ENCODE peak calls at places on chromosome 17, in six cellular contexts. One of them, this sample, is unnamed.

GRCh38 chr17:77382966-77383612 is 242.3 kb downstream of the SEC14L1 start:
- ATAC-seq in upper lobe of left lung: no peak
- ATAC-seq in A549: peak
- ATAC-seq in GM12878: peak
- ATAC-seq in HepG2: no peak
- ATAC-seq in K562: no peak
- ATAC-seq in this sample: peak

GRCh38 chr17:42422958-42423712 is at the start of gene CAVIN1:
- ATAC-seq in upper lobe of left lung: peak
- ATAC-seq in A549: peak
- ATAC-seq in GM12878: peak
- ATAC-seq in HepG2: peak
- ATAC-seq in K562: peak
- ATAC-seq in this sample: peak

GRCh38 chr17:15651001-15651582 is 31.6 kb upstream of the FBXW10B start:
- ATAC-seq in upper lobe of left lung: no peak
- ATAC-seq in A549: peak
- ATAC-seq in GM12878: no peak
- ATAC-seq in HepG2: no peak
- ATAC-seq in K562: no peak
- ATAC-seq in this sample: peak

GRCh38 chr17:38361700-38362465 is 10.2 kb downstream of the SOCS7 start:
- ATAC-seq in upper lobe of left lung: no peak
- ATAC-seq in A549: no peak
- ATAC-seq in GM12878: no peak
- ATAC-seq in HepG2: no peak
- ATAC-seq in K562: no peak
- ATAC-seq in this sample: no peak

GRCh38 chr17:79045830-79046500 is 22.0 kb downstream of the C1QTNF1 start:
- ATAC-seq in upper lobe of left lung: peak
- ATAC-seq in A549: peak
- ATAC-seq in GM12878: peak
- ATAC-seq in HepG2: peak
- ATAC-seq in K562: peak
- ATAC-seq in this sample: peak

GRCh38 chr17:45438931-45439610 is 6.4 kb upstream of the ARHGAP27 start:
- ATAC-seq in upper lobe of left lung: no peak
- ATAC-seq in A549: peak
- ATAC-seq in GM12878: no peak
- ATAC-seq in HepG2: no peak
- ATAC-seq in K562: no peak
- ATAC-seq in this sample: no peak

GRCh38 chr17:7184091-7184488 is 4.9 kb upstream of the ASGR1 start:
- ATAC-seq in upper lobe of left lung: peak
- ATAC-seq in A549: peak
- ATAC-seq in GM12878: no peak
- ATAC-seq in HepG2: peak
- ATAC-seq in K562: no peak
- ATAC-seq in this sample: no peak

GRCh38 chr17:78979780-78980623 is at the start of gene LGALS3BP:
- ATAC-seq in upper lobe of left lung: peak
- ATAC-seq in A549: peak
- ATAC-seq in GM12878: peak
- ATAC-seq in HepG2: peak
- ATAC-seq in K562: peak
- ATAC-seq in this sample: peak

GRCh38 chr17:75077490-75078096 is 10.2 kb upstream of the SLC16A5 start:
- ATAC-seq in upper lobe of left lung: peak
- ATAC-seq in A549: no peak
- ATAC-seq in GM12878: peak
- ATAC-seq in HepG2: no peak
- ATAC-seq in K562: no peak
- ATAC-seq in this sample: peak

GRCh38 chr17:75487351-75488070 is 27.8 kb downstream of the CASKIN2 start:
- ATAC-seq in upper lobe of left lung: peak
- ATAC-seq in A549: peak
- ATAC-seq in GM12878: peak
- ATAC-seq in HepG2: peak
- ATAC-seq in K562: peak
- ATAC-seq in this sample: peak

GRCh38 chr17:48603959-48604769 is 622 bp downstream of the HOXB6 start:
- ATAC-seq in upper lobe of left lung: peak
- ATAC-seq in A549: peak
- ATAC-seq in GM12878: no peak
- ATAC-seq in HepG2: no peak
- ATAC-seq in K562: peak
- ATAC-seq in this sample: no peak

GRCh38 chr17:44971776-44972483 is 3.8 kb upstream of the C1QL1 start:
- ATAC-seq in upper lobe of left lung: no peak
- ATAC-seq in A549: no peak
- ATAC-seq in GM12878: no peak
- ATAC-seq in HepG2: no peak
- ATAC-seq in K562: no peak
- ATAC-seq in this sample: no peak

GRCh38 chr17:79098282-79098867 is 23.8 kb downstream of the ENGASE start:
- ATAC-seq in upper lobe of left lung: no peak
- ATAC-seq in A549: peak
- ATAC-seq in GM12878: no peak
- ATAC-seq in HepG2: peak
- ATAC-seq in K562: no peak
- ATAC-seq in this sample: no peak

GRCh38 chr17:18986541-18987229 is 17.9 kb downstream of the FAM83G start:
- ATAC-seq in upper lobe of left lung: no peak
- ATAC-seq in A549: no peak
- ATAC-seq in GM12878: no peak
- ATAC-seq in HepG2: no peak
- ATAC-seq in K562: no peak
- ATAC-seq in this sample: no peak

GRCh38 chr17:47829870-47830269 is 1.5 kb downstream of the MRPL10 start:
- ATAC-seq in upper lobe of left lung: no peak
- ATAC-seq in A549: no peak
- ATAC-seq in GM12878: no peak
- ATAC-seq in HepG2: no peak
- ATAC-seq in K562: no peak
- ATAC-seq in this sample: no peak

GRCh38 chr17:58504826-58505351 is 9.5 kb downstream of the MTMR4 start:
- ATAC-seq in upper lobe of left lung: peak
- ATAC-seq in A549: no peak
- ATAC-seq in GM12878: peak
- ATAC-seq in HepG2: no peak
- ATAC-seq in K562: no peak
- ATAC-seq in this sample: peak

GRCh38 chr17:67675481-67675880 is 42.3 kb upstream of the NOL11 start:
- ATAC-seq in upper lobe of left lung: no peak
- ATAC-seq in A549: no peak
- ATAC-seq in GM12878: no peak
- ATAC-seq in HepG2: no peak
- ATAC-seq in K562: no peak
- ATAC-seq in this sample: no peak

GRCh38 chr17:73104450-73104849 is 12.0 kb upstream of the SLC39A11 start:
- ATAC-seq in upper lobe of left lung: no peak
- ATAC-seq in A549: no peak
- ATAC-seq in GM12878: no peak
- ATAC-seq in HepG2: no peak
- ATAC-seq in K562: no peak
- ATAC-seq in this sample: no peak

GRCh38 chr17:75365009-75365930 is 40.2 kb downstream of the GRB2 start:
- ATAC-seq in upper lobe of left lung: no peak
- ATAC-seq in A549: no peak
- ATAC-seq in GM12878: peak
- ATAC-seq in HepG2: no peak
- ATAC-seq in K562: no peak
- ATAC-seq in this sample: no peak

GRCh38 chr17:76716146-76716833 is 5.5 kb upstream of the MXRA7 start:
- ATAC-seq in upper lobe of left lung: peak
- ATAC-seq in A549: no peak
- ATAC-seq in GM12878: no peak
- ATAC-seq in HepG2: no peak
- ATAC-seq in K562: peak
- ATAC-seq in this sample: peak

GRCh38 chr17:48596735-48597491 is 3.3 kb upstream of the HOXB5 start:
- ATAC-seq in upper lobe of left lung: peak
- ATAC-seq in A549: no peak
- ATAC-seq in GM12878: no peak
- ATAC-seq in HepG2: no peak
- ATAC-seq in K562: no peak
- ATAC-seq in this sample: no peak

GRCh38 chr17:78144146-78144719 is 2.0 kb upstream of the C17orf99 start:
- ATAC-seq in upper lobe of left lung: peak
- ATAC-seq in A549: peak
- ATAC-seq in GM12878: peak
- ATAC-seq in HepG2: peak
- ATAC-seq in K562: peak
- ATAC-seq in this sample: peak

GRCh38 chr17:38431343-38432145 is 3.3 kb downstream of the ARHGAP23 start:
- ATAC-seq in upper lobe of left lung: no peak
- ATAC-seq in A549: no peak
- ATAC-seq in GM12878: no peak
- ATAC-seq in HepG2: peak
- ATAC-seq in K562: no peak
- ATAC-seq in this sample: no peak

DNA sequence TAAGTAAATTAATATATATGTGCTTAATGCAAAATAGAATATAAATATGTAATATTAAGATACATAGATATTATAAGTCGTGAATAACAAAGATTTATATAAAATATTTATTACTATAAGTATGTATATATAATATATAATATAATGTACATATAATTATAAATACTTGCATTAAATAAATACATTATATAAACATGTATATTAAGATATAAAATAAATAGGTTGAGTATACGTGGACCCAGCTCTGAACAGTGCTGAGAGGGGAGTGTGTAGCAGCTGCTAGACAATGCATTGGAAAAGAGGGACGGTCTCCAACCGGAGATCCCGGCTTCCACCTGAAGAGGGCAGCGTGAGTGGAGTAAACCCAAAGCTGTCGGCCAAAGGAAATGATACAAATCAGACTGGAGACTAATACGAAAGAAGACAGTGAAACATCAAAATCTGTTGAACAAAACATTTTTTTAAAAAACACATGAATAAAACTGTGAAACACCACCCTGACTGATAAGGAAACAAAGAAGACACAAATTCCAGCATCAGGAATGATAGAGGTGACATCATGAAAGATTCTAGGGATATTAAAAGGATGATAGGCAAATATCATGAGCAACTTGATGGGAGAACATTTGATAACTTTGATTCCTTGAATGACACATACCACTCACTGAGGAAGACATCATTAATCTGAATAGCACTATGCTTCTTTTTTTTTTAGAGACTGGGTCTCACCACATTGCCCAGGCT is 125.4 kb upstream of the CHMP6 start:
- ATAC-seq in upper lobe of left lung: peak
- ATAC-seq in A549: peak
- ATAC-seq in GM12878: peak
- ATAC-seq in HepG2: peak
- ATAC-seq in K562: peak
- ATAC-seq in this sample: peak
- TF ChIP-seq CTCF in upper lobe of left lung: peak
- TF ChIP-seq CTCF in A549: peak
- TF ChIP-seq CTCF in GM12878: peak
- TF ChIP-seq CTCF in HepG2: peak
- TF ChIP-seq CTCF in K562: peak
- TF ChIP-seq CTCF in this sample: peak

DNA sequence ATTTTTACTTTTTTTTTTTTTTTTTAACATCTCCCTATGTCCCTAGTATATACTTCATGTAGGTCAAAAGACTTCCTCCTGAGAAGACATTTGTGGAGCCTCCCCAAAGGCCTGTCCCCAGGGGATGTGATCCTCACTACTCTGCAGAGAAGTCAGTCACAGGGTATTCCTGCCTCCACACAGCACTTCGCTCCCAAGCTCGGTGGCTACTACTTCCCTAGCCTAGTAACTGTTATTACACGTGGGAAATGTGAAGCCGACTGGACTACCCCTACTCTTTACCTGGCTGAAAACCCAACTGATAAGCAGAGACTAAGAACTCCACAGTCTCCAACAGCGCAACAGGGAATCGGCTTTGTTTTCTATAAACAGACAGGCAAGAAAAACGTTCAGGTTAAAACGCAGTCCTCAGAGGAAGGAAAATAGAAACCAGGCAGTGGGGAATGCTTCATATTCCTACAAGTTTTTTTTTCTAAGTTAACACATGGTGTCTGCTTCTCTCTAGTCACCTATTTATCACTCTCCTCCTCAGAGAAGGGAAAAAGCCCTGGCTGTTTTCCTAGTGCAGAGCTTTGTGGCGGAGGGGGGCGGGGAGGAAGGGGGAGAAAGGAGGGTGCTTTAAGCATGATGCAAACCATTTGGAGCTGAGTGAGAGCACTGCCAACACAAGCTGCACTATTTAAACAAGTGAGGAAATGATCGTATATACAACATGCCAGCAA is 117.0 kb downstream of the HIC1 start:
- ATAC-seq in upper lobe of left lung: peak
- ATAC-seq in A549: peak
- ATAC-seq in GM12878: no peak
- ATAC-seq in HepG2: no peak
- ATAC-seq in K562: no peak
- ATAC-seq in this sample: peak
- TF ChIP-seq EP300 in upper lobe of left lung: peak
- TF ChIP-seq EP300 in A549: no peak
- TF ChIP-seq EP300 in GM12878: no peak
- TF ChIP-seq EP300 in HepG2: no peak
- TF ChIP-seq EP300 in K562: no peak
- TF ChIP-seq EP300 in this sample: no peak

DNA sequence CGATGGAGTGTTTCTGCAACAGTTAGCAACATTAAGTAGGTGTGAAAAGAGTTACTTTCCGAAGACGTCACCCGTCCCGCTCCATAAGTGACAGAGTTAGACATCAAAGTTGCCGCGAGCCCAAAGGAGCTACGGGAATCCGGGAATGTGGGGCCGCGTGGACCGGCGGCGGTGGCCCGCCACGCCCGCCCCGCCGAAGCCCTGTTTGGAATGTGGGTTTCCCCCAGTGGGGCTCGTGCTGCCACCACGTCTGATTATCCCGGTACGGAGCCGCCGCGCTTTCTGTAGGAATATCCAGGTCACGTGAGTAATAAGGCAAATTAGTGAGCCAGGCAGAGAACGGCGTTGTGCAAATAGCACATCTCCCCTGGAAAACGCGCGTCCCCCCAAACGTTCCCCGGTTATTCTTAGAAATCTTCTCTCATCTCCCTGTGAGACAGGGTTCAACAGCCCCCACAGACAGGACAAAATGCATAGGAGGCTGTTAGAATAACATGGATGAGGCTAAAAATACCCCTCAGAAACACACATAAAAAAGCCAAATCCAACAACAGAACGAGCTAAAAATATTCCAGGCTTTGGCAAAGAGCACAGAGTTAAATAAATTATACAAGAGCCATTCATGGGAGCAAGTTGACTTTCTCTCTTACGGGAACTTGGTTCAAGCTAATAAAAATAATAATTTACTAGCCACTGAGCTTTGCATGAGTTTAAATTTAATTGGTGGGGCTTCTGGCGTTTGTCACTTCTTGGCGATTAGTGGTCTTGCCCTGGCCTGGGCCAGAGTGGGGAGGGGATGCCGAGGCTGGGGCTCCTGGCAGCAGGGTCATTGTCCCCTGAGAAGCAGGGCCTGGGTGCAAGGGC is 8.6 kb downstream of the BAHCC1 start:
- ATAC-seq in upper lobe of left lung: no peak
- ATAC-seq in A549: no peak
- ATAC-seq in GM12878: no peak
- ATAC-seq in HepG2: no peak
- ATAC-seq in K562: no peak
- ATAC-seq in this sample: no peak
- H3K4me3 ChIP-seq in upper lobe of left lung: no peak
- H3K4me3 ChIP-seq in A549: no peak
- H3K4me3 ChIP-seq in GM12878: no peak
- H3K4me3 ChIP-seq in HepG2: no peak
- H3K4me3 ChIP-seq in K562: no peak
- H3K4me3 ChIP-seq in this sample: peak

GRCh38 chr17:4560837-4561241 is 462 bp upstream of the GGT6 start:
- ATAC-seq in upper lobe of left lung: no peak
- ATAC-seq in A549: no peak
- ATAC-seq in GM12878: no peak
- ATAC-seq in HepG2: peak
- ATAC-seq in K562: peak
- ATAC-seq in this sample: no peak
- TF ChIP-seq CTCF in upper lobe of left lung: no peak
- TF ChIP-seq CTCF in A549: no peak
- TF ChIP-seq CTCF in GM12878: no peak
- TF ChIP-seq CTCF in HepG2: peak
- TF ChIP-seq CTCF in K562: peak
- TF ChIP-seq CTCF in this sample: no peak